ENCODE peak calls at places on chromosomes 7 and 10, in seven cellular contexts. One of them, this sample, is unnamed.

GRCh38 chr7:910931-911431 is 34.6 kb downstream of the GET4 start:
- DNase-seq in CD8-positive, alpha-beta T cell: no peak
- DNase-seq in activated gamma-delta T cell treated with Interleukin-2 at 50 U/mL for 16 hours: no peak
- DNase-seq in EH: no peak
- DNase-seq in dorsolateral prefrontal cortex: no peak
- DNase-seq in NCI-H2081 treated with DMSO at 0.1 percent for 48 hours: no peak
- DNase-seq in NCI-H345: no peak
- DNase-seq in this sample: no peak

GRCh38 chr7:2611401-2611800 is 20.4 kb upstream of the TTYH3 start:
- DNase-seq in EH: no peak
- DNase-seq in dorsolateral prefrontal cortex: no peak
- DNase-seq in NCI-H2081 treated with DMSO at 0.1 percent for 48 hours: no peak
- DNase-seq in CD8-positive, alpha-beta T cell: no peak
- DNase-seq in NCI-H345: no peak
- DNase-seq in activated gamma-delta T cell treated with Interleukin-2 at 50 U/mL for 16 hours: no peak
- DNase-seq in this sample: no peak

GRCh38 chr10:11687357-11687771 is 54.8 kb upstream of the ECHDC3 start:
- DNase-seq in CD8-positive, alpha-beta T cell: no peak
- DNase-seq in dorsolateral prefrontal cortex: no peak
- DNase-seq in EH: peak
- DNase-seq in NCI-H345: no peak
- DNase-seq in activated gamma-delta T cell treated with Interleukin-2 at 50 U/mL for 16 hours: no peak
- DNase-seq in NCI-H2081 treated with DMSO at 0.1 percent for 48 hours: no peak
- DNase-seq in this sample: peak

GRCh38 chr10:120480848-120481247 is 23.8 kb downstream of the PLPP4 start:
- DNase-seq in activated gamma-delta T cell treated with Interleukin-2 at 50 U/mL for 16 hours: no peak
- DNase-seq in NCI-H345: no peak
- DNase-seq in NCI-H2081 treated with DMSO at 0.1 percent for 48 hours: no peak
- DNase-seq in EH: no peak
- DNase-seq in CD8-positive, alpha-beta T cell: no peak
- DNase-seq in dorsolateral prefrontal cortex: no peak
- DNase-seq in this sample: no peak

GRCh38 chr10:119807960-119808697 is 64.5 kb downstream of the MCMBP start:
- DNase-seq in EH: peak
- DNase-seq in NCI-H345: no peak
- DNase-seq in NCI-H2081 treated with DMSO at 0.1 percent for 48 hours: no peak
- DNase-seq in activated gamma-delta T cell treated with Interleukin-2 at 50 U/mL for 16 hours: no peak
- DNase-seq in dorsolateral prefrontal cortex: no peak
- DNase-seq in CD8-positive, alpha-beta T cell: no peak
- DNase-seq in this sample: no peak

GRCh38 chr7:69517985-69518731 is 80.1 kb upstream of the AUTS2 start:
- DNase-seq in NCI-H345: no peak
- DNase-seq in activated gamma-delta T cell treated with Interleukin-2 at 50 U/mL for 16 hours: no peak
- DNase-seq in NCI-H2081 treated with DMSO at 0.1 percent for 48 hours: no peak
- DNase-seq in CD8-positive, alpha-beta T cell: no peak
- DNase-seq in EH: no peak
- DNase-seq in dorsolateral prefrontal cortex: peak
- DNase-seq in this sample: no peak

GRCh38 chr10:133438711-133439273 is 14.4 kb upstream of the SPRN start:
- DNase-seq in dorsolateral prefrontal cortex: no peak
- DNase-seq in NCI-H345: no peak
- DNase-seq in NCI-H2081 treated with DMSO at 0.1 percent for 48 hours: no peak
- DNase-seq in EH: peak
- DNase-seq in activated gamma-delta T cell treated with Interleukin-2 at 50 U/mL for 16 hours: no peak
- DNase-seq in CD8-positive, alpha-beta T cell: no peak
- DNase-seq in this sample: no peak

GRCh38 chr7:81501220-81501619 is 268.6 kb downstream of the HGF start:
- DNase-seq in dorsolateral prefrontal cortex: no peak
- DNase-seq in CD8-positive, alpha-beta T cell: no peak
- DNase-seq in activated gamma-delta T cell treated with Interleukin-2 at 50 U/mL for 16 hours: no peak
- DNase-seq in NCI-H2081 treated with DMSO at 0.1 percent for 48 hours: peak
- DNase-seq in NCI-H345: no peak
- DNase-seq in EH: peak
- DNase-seq in this sample: peak

GRCh38 chr10:24849537-24850299 is 102.7 kb downstream of the PRTFDC1 start:
- DNase-seq in NCI-H345: peak
- DNase-seq in dorsolateral prefrontal cortex: no peak
- DNase-seq in NCI-H2081 treated with DMSO at 0.1 percent for 48 hours: peak
- DNase-seq in CD8-positive, alpha-beta T cell: no peak
- DNase-seq in EH: no peak
- DNase-seq in activated gamma-delta T cell treated with Interleukin-2 at 50 U/mL for 16 hours: no peak
- DNase-seq in this sample: no peak

GRCh38 chr7:30633223-30633622 is 38.5 kb downstream of the GARS1 start:
- DNase-seq in activated gamma-delta T cell treated with Interleukin-2 at 50 U/mL for 16 hours: no peak
- DNase-seq in EH: no peak
- DNase-seq in CD8-positive, alpha-beta T cell: no peak
- DNase-seq in dorsolateral prefrontal cortex: no peak
- DNase-seq in NCI-H2081 treated with DMSO at 0.1 percent for 48 hours: no peak
- DNase-seq in NCI-H345: no peak
- DNase-seq in this sample: no peak

GRCh38 chr10:114548662-114549061 is 109.4 kb downstream of the ABLIM1 start:
- DNase-seq in CD8-positive, alpha-beta T cell: no peak
- DNase-seq in NCI-H345: no peak
- DNase-seq in NCI-H2081 treated with DMSO at 0.1 percent for 48 hours: no peak
- DNase-seq in dorsolateral prefrontal cortex: no peak
- DNase-seq in EH: peak
- DNase-seq in activated gamma-delta T cell treated with Interleukin-2 at 50 U/mL for 16 hours: no peak
- DNase-seq in this sample: peak

GRCh38 chr7:95596183-95597135 is at the start of gene PDK4:
- DNase-seq in CD8-positive, alpha-beta T cell: no peak
- DNase-seq in dorsolateral prefrontal cortex: peak
- DNase-seq in EH: peak
- DNase-seq in NCI-H345: no peak
- DNase-seq in NCI-H2081 treated with DMSO at 0.1 percent for 48 hours: no peak
- DNase-seq in activated gamma-delta T cell treated with Interleukin-2 at 50 U/mL for 16 hours: no peak
- DNase-seq in this sample: peak

GRCh38 chr10:129483427-129484010 is 16.5 kb downstream of the MGMT start:
- DNase-seq in EH: no peak
- DNase-seq in NCI-H345: no peak
- DNase-seq in dorsolateral prefrontal cortex: no peak
- DNase-seq in NCI-H2081 treated with DMSO at 0.1 percent for 48 hours: no peak
- DNase-seq in CD8-positive, alpha-beta T cell: no peak
- DNase-seq in activated gamma-delta T cell treated with Interleukin-2 at 50 U/mL for 16 hours: no peak
- DNase-seq in this sample: no peak

GRCh38 chr7:140003913-140004382 is 58.8 kb downstream of the PARP12 start:
- DNase-seq in activated gamma-delta T cell treated with Interleukin-2 at 50 U/mL for 16 hours: no peak
- DNase-seq in NCI-H345: peak
- DNase-seq in CD8-positive, alpha-beta T cell: no peak
- DNase-seq in NCI-H2081 treated with DMSO at 0.1 percent for 48 hours: no peak
- DNase-seq in dorsolateral prefrontal cortex: no peak
- DNase-seq in EH: peak
- DNase-seq in this sample: peak

GRCh38 chr7:142391191-142391992 is 133.5 kb upstream of the PRSS58 start:
- DNase-seq in NCI-H2081 treated with DMSO at 0.1 percent for 48 hours: no peak
- DNase-seq in EH: peak
- DNase-seq in NCI-H345: no peak
- DNase-seq in CD8-positive, alpha-beta T cell: peak
- DNase-seq in dorsolateral prefrontal cortex: no peak
- DNase-seq in activated gamma-delta T cell treated with Interleukin-2 at 50 U/mL for 16 hours: no peak
- DNase-seq in this sample: peak